ENCODE peak calls at places on chromosomes 1 and 21, in nine cellular contexts. Z is CD8-positive, alpha-beta T cell; W is right cardiac atrium; Q is heart right ventricle; T is transverse colon; S is aorta; B is NT2/D1; O is A549; G is lung. V is an unnamed sample.

GRCh38 chr1:116997666-116998065 is 3.9 kb upstream of the CD101 start:
- DNase-seq in Z (no peak), W (no peak), Q (no peak), T (no peak), S (no peak), B (no peak), O (no peak), G (no peak), V (no peak)

GRCh38 chr21:37704751-37705150 is 211.5 kb downstream of the KCNJ6 start:
- DNase-seq in Z (no peak), W (no peak), Q (no peak), T (no peak), S (no peak), B (no peak), O (no peak), G (no peak), V (no peak)

GRCh38 chr1:31297273-31298247 is 728 bp downstream of the ZCCHC17 start:
- DNase-seq in Z (no peak), W (no peak), Q (no peak), T (no peak), S (no peak), B (no peak), O (no peak), G (no peak), V (no peak)

GRCh38 chr1:77036560-77036959 is 169.3 kb downstream of the ST6GALNAC5 start:
- DNase-seq in Z (no peak), W (no peak), Q (no peak), T (no peak), S (no peak), B (no peak), O (no peak), G (no peak), V (no peak)

GRCh38 chr1:40626383-40626770 is 39.1 kb downstream of the RIMS3 start:
- DNase-seq in Z (no peak), W (no peak), Q (no peak), T (no peak), S (no peak), B (no peak), O (no peak), G (no peak), V (no peak)

GRCh38 chr1:160748182-160748876 is 9.3 kb downstream of the SLAMF7 start:
- DNase-seq in Z (no peak), W (no peak), Q (no peak), T (no peak), S (no peak), B (no peak), O (peak; percentile 74), G (no peak), V (no peak)

GRCh38 chr1:59767119-59767518 is 47.6 kb upstream of the HOOK1 start:
- DNase-seq in Z (no peak), W (no peak), Q (no peak), T (no peak), S (no peak), B (no peak), O (no peak), G (no peak), V (no peak)

GRCh38 chr1:11874624-11875023 is 15.9 kb upstream of the NPPB start:
- DNase-seq in Z (no peak), W (no peak), Q (no peak), T (no peak), S (no peak), B (no peak), O (no peak), G (no peak), V (no peak)

GRCh38 chr1:87335175-87335992 is 6.7 kb downstream of the LMO4 start:
- DNase-seq in Z (peak; percentile 51), W (peak; percentile 83), Q (peak; percentile 80), T (peak; percentile 87), S (peak; percentile 85), B (no peak), O (peak; percentile 25), G (peak; percentile 67), V (peak; percentile 51)

GRCh38 chr1:228734881-228735801 is at the start of gene RHOU:
- DNase-seq in Z (peak; percentile 55), W (peak; percentile 86), Q (peak; percentile 83), T (peak; percentile 80), S (peak; percentile 90), B (peak; percentile 38), O (peak; percentile 68), G (peak; percentile 73), V (peak; percentile 56)

GRCh38 chr1:204731509-204731908 is 46.0 kb upstream of the LRRN2 start:
- DNase-seq in Z (no peak), W (no peak), Q (no peak), T (no peak), S (no peak), B (no peak), O (no peak), G (no peak), V (no peak)

GRCh38 chr1:94095744-94096469 is 25.0 kb downstream of the ABCA4 start:
- DNase-seq in Z (no peak), W (peak; percentile 71), Q (no peak), T (no peak), S (peak; percentile 70), B (no peak), O (no peak), G (no peak), V (no peak)

GRCh38 chr1:210663730-210664573 is 335.2 kb downstream of the HHAT start:
- DNase-seq in Z (no peak), W (no peak), Q (no peak), T (no peak), S (no peak), B (no peak), O (no peak), G (no peak), V (no peak)

GRCh38 chr1:10519016-10519417 is 44.3 kb downstream of the PEX14 start:
- DNase-seq in Z (no peak), W (no peak), Q (no peak), T (no peak), S (no peak), B (no peak), O (no peak), G (peak; percentile 58), V (no peak)

GRCh38 chr1:26838474-26839338 is 12.2 kb downstream of the ZDHHC18 start:
- DNase-seq in Z (no peak), W (no peak), Q (no peak), T (peak; percentile 71), S (no peak), B (no peak), O (no peak), G (no peak), V (peak; percentile 69)

GRCh38 chr1:101964708-101965107 is 32.0 kb downstream of the OLFM3 start:
- DNase-seq in Z (no peak), W (no peak), Q (no peak), T (no peak), S (no peak), B (no peak), O (no peak), G (no peak), V (no peak)

GRCh38 chr21:42865361-42866160 is 13.8 kb downstream of the WDR4 start:
- DNase-seq in Z (no peak), W (no peak), Q (peak; percentile 69), T (no peak), S (no peak), B (no peak), O (no peak), G (peak; percentile 80), V (no peak)

GRCh38 chr1:26597629-26598039 is 68.1 kb downstream of the RPS6KA1 start:
- DNase-seq in Z (no peak), W (no peak), Q (no peak), T (no peak), S (no peak), B (no peak), O (peak; percentile 56), G (no peak), V (no peak)

GRCh38 chr1:17540255-17541001 is 930 bp downstream of the ARHGEF10L start:
- DNase-seq in Z (no peak), W (peak; percentile 77), Q (peak; percentile 68), T (no peak), S (peak; percentile 88), B (peak; percentile 75), O (no peak), G (no peak), V (no peak)

GRCh38 chr1:212566522-212567479 is 41.8 kb upstream of the ATF3 start:
- DNase-seq in Z (peak; percentile 32), W (peak; percentile 27), Q (no peak), T (peak; percentile 45), S (peak; percentile 57), B (no peak), O (peak; percentile 72), G (no peak), V (peak; percentile 19)

GRCh38 chr21:45055861-45056260 is 18.5 kb upstream of the ADARB1 start:
- DNase-seq in Z (no peak), W (no peak), Q (no peak), T (no peak), S (no peak), B (no peak), O (no peak), G (no peak), V (no peak)

GRCh38 chr1:234987415-234988159 is 141.1 kb downstream of the TOMM20 start:
- DNase-seq in Z (no peak), W (peak; percentile 85), Q (peak; percentile 58), T (peak; percentile 68), S (peak; percentile 88), B (peak; percentile 88), O (peak; percentile 55), G (peak; percentile 68), V (no peak)

GRCh38 chr1:80931178-80931577 is 869.6 kb upstream of the ADGRL2 start:
- DNase-seq in Z (no peak), W (no peak), Q (no peak), T (no peak), S (no peak), B (no peak), O (no peak), G (no peak), V (no peak)
- H3K9me3 ChIP-seq in Z (peaks cover 3% of the 10 kb centered on the region), W (peaks cover 2% of the 10 kb centered on the region), Q (peaks cover 10% of the 10 kb centered on the region), T (peaks cover 12% of the 10 kb centered on the region), S (peaks cover 2% of the 10 kb centered on the region), B (peaks cover 21% of the 10 kb centered on the region), O (no peaks in the 10 kb centered on the region), G (peaks cover 6% of the 10 kb centered on the region), V (no peaks in the 10 kb centered on the region)

GRCh38 chr1:248013229-248013710 is at the start of gene OR2L5:
- DNase-seq in Z (no peak), W (no peak), Q (no peak), T (no peak), S (no peak), B (no peak), O (no peak), G (no peak), V (no peak)
- H3K9me3 ChIP-seq in Z (peaks cover 4% of the 10 kb centered on the region), W (no peaks in the 10 kb centered on the region), Q (peaks cover 8% of the 10 kb centered on the region), T (peaks cover 12% of the 10 kb centered on the region), S (no peaks in the 10 kb centered on the region), B (peaks cover 9% of the 10 kb centered on the region), O (no peaks in the 10 kb centered on the region), G (peaks cover 2% of the 10 kb centered on the region), V (peaks cover 5% of the 10 kb centered on the region)

DNA sequence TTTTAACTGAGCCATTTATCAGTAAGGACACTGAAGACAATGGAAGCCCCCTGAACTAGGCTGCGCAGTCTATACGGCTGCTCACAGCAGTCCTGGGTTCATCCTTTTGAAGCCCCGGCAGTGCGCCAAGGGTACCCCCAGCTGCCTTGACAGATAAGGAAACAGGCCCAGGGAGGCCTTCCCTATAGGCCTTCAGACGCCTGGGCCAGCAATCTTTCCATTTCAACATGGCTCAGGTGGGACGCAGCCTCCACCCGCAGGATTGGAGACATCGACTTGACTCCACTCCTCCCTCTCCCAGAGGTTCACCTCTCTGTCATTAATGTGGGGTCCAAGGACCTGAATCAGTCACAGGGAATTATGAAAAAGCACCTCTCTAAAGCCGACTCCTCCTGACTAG is 2.8 kb upstream of the LYPD8 start:
- DNase-seq in Z (no peak), W (no peak), Q (no peak), T (no peak), S (no peak), B (no peak), O (no peak), G (no peak), V (no peak)
- H3K9me3 ChIP-seq in Z (no peaks in the 10 kb centered on the region), W (no peaks in the 10 kb centered on the region), Q (no peaks in the 10 kb centered on the region), T (no peaks in the 10 kb centered on the region), S (peaks cover 1% of the 10 kb centered on the region), B (peaks cover 5% of the 10 kb centered on the region), O (peaks cover 4% of the 10 kb centered on the region), G (peaks cover 10% of the 10 kb centered on the region), V (no peaks in the 10 kb centered on the region)

GRCh38 chr1:245160288-245160687 is 5.5 kb downstream of the KIF26B start:
- DNase-seq in Z (no peak), W (no peak), Q (no peak), T (no peak), S (no peak), B (no peak), O (no peak), G (no peak), V (no peak)
- H3K9me3 ChIP-seq in Z (no peaks in the 10 kb centered on the region), W (no peaks in the 10 kb centered on the region), Q (no peaks in the 10 kb centered on the region), T (no peaks in the 10 kb centered on the region), S (no peaks in the 10 kb centered on the region), B (peaks cover 31% of the 10 kb centered on the region), O (peaks cover 20% of the 10 kb centered on the region), G (no peaks in the 10 kb centered on the region), V (no peaks in the 10 kb centered on the region)

V was measured in T-helper 17 cell.